ENCODE peak calls at places on chromosomes 3 and 15, in six cellular contexts. H, Z, K, B, T and P are unnamed samples.

GRCh38 chr15:51580385-51580784 is 42.2 kb downstream of the DMXL2 start:
- DNase-seq in H (no peak), Z (no peak), B (no peak), T (no peak), K (no peak), P (no peak)

GRCh38 chr15:29377141-29377540 is 107.5 kb upstream of the NSMCE3 start:
- DNase-seq in T (no peak), Z (no peak), B (no peak), K (no peak), H (no peak), P (no peak)

GRCh38 chr3:185825379-185825638 is 467 bp upstream of the IGF2BP2 start:
- DNase-seq in H (no peak), T (no peak), Z (no peak), B (no peak), K (no peak), P (no peak)

GRCh38 chr3:167066977-167067843 is 312.9 kb downstream of the ZBBX start:
- DNase-seq in B (no peak), T (no peak), H (no peak), K (no peak), Z (peak), P (no peak)

GRCh38 chr3:35070088-35070487 is 569.2 kb upstream of the ARPP21 start:
- DNase-seq in Z (no peak), H (no peak), K (no peak), B (no peak), T (no peak), P (no peak)

GRCh38 chr3:197809356-197810020 is 18.4 kb downstream of the LRCH3 start:
- DNase-seq in H (no peak), T (no peak), K (no peak), B (no peak), Z (no peak), P (no peak)

GRCh38 chr3:185733980-185734724 is 90.7 kb downstream of the IGF2BP2 start:
- DNase-seq in K (no peak), Z (no peak), H (peak), T (peak), B (no peak), P (no peak)

GRCh38 chr3:135103913-135104312 is 308.9 kb downstream of the EPHB1 start:
- DNase-seq in T (no peak), Z (no peak), K (no peak), H (no peak), B (no peak), P (peak)

GRCh38 chr15:65323071-65323511 is 18.6 kb downstream of the RNU5B-1 start:
- DNase-seq in B (no peak), Z (peak), K (peak), T (peak), H (peak), P (peak)

GRCh38 chr15:65837301-65838283 is 31.7 kb upstream of the RAB11A start:
- DNase-seq in B (no peak), T (no peak), Z (no peak), H (no peak), K (no peak), P (no peak)

GRCh38 chr3:41274944-41275668 is 75.8 kb downstream of the CTNNB1 start:
- DNase-seq in Z (no peak), B (no peak), T (no peak), H (no peak), K (no peak), P (no peak)

GRCh38 chr3:48459331-48459730 is 12.8 kb downstream of the ATRIP start:
- DNase-seq in B (no peak), Z (no peak), H (no peak), K (no peak), T (no peak), P (no peak)

GRCh38 chr3:193789455-193789854 is 196.4 kb downstream of the OPA1 start:
- DNase-seq in T (no peak), B (no peak), H (no peak), Z (no peak), K (no peak), P (no peak)

GRCh38 chr3:165378761-165379160 is 182.6 kb upstream of the SLITRK3 start:
- DNase-seq in K (no peak), H (no peak), B (no peak), T (no peak), Z (no peak), P (no peak)

GRCh38 chr3:112304611-112305010 is 10.6 kb upstream of the SLC9C1 start:
- DNase-seq in H (no peak), K (no peak), Z (no peak), T (no peak), B (no peak), P (no peak)

GRCh38 chr15:77620297-77620696 is 12.4 kb downstream of the LINGO1 start:
- DNase-seq in Z (no peak), T (no peak), H (no peak), B (no peak), K (no peak), P (no peak)

GRCh38 chr3:80994085-80994665 is 767.3 kb downstream of the GBE1 start:
- DNase-seq in T (no peak), K (no peak), Z (no peak), H (no peak), B (no peak), P (no peak)